ENCODE peak calls at places on chromosome 3, in ten cellular contexts. One of them, this sample, is unnamed.

GRCh38 chr3:126528800-126529541 is 5.0 kb downstream of the CHST13 start:
- DNase-seq in body of pancreas: peak; percentile 57
- DNase-seq in Peyer's patch: no peak
- DNase-seq in transverse colon: no peak
- DNase-seq in esophagus muscularis mucosa: no peak
- DNase-seq in A549: peak; percentile 48
- DNase-seq in stomach: no peak
- DNase-seq in adrenal gland: peak; percentile 81
- DNase-seq in spleen: peak; percentile 78
- DNase-seq in right lobe of liver: peak; percentile 90
- DNase-seq in this sample: no peak

GRCh38 chr3:24299236-24299635 is 195.4 kb downstream of the THRB start:
- DNase-seq in body of pancreas: no peak
- DNase-seq in Peyer's patch: no peak
- DNase-seq in transverse colon: no peak
- DNase-seq in esophagus muscularis mucosa: no peak
- DNase-seq in A549: no peak
- DNase-seq in stomach: no peak
- DNase-seq in adrenal gland: no peak
- DNase-seq in spleen: no peak
- DNase-seq in right lobe of liver: no peak
- DNase-seq in this sample: no peak

GRCh38 chr3:114205541-114205940 is 26.7 kb upstream of the DRD3 start:
- DNase-seq in body of pancreas: no peak
- DNase-seq in Peyer's patch: no peak
- DNase-seq in transverse colon: no peak
- DNase-seq in esophagus muscularis mucosa: no peak
- DNase-seq in A549: no peak
- DNase-seq in stomach: no peak
- DNase-seq in adrenal gland: no peak
- DNase-seq in spleen: no peak
- DNase-seq in right lobe of liver: no peak
- DNase-seq in this sample: no peak

GRCh38 chr3:41167722-41168497 is 31.4 kb upstream of the CTNNB1 start:
- DNase-seq in body of pancreas: no peak
- DNase-seq in Peyer's patch: no peak
- DNase-seq in transverse colon: no peak
- DNase-seq in esophagus muscularis mucosa: no peak
- DNase-seq in A549: no peak
- DNase-seq in stomach: no peak
- DNase-seq in adrenal gland: no peak
- DNase-seq in spleen: no peak
- DNase-seq in right lobe of liver: no peak
- DNase-seq in this sample: no peak

GRCh38 chr3:29141197-29141911 is 139.5 kb upstream of the RBMS3 start:
- DNase-seq in body of pancreas: no peak
- DNase-seq in Peyer's patch: no peak
- DNase-seq in transverse colon: no peak
- DNase-seq in esophagus muscularis mucosa: no peak
- DNase-seq in A549: no peak
- DNase-seq in stomach: no peak
- DNase-seq in adrenal gland: no peak
- DNase-seq in spleen: no peak
- DNase-seq in right lobe of liver: no peak
- DNase-seq in this sample: no peak

GRCh38 chr3:150920236-150920635 is 15.0 kb upstream of the MINDY4B start:
- DNase-seq in body of pancreas: no peak
- DNase-seq in Peyer's patch: no peak
- DNase-seq in transverse colon: no peak
- DNase-seq in esophagus muscularis mucosa: no peak
- DNase-seq in A549: no peak
- DNase-seq in stomach: no peak
- DNase-seq in adrenal gland: no peak
- DNase-seq in spleen: no peak
- DNase-seq in right lobe of liver: no peak
- DNase-seq in this sample: no peak

GRCh38 chr3:194030372-194030771 is 105.6 kb upstream of the HES1 start:
- DNase-seq in body of pancreas: peak; percentile 75
- DNase-seq in Peyer's patch: peak; percentile 68
- DNase-seq in transverse colon: no peak
- DNase-seq in esophagus muscularis mucosa: no peak
- DNase-seq in A549: no peak
- DNase-seq in stomach: peak; percentile 74
- DNase-seq in adrenal gland: no peak
- DNase-seq in spleen: no peak
- DNase-seq in right lobe of liver: peak; percentile 87
- DNase-seq in this sample: no peak

GRCh38 chr3:194042947-194043346 is 93.0 kb upstream of the HES1 start:
- DNase-seq in body of pancreas: no peak
- DNase-seq in Peyer's patch: no peak
- DNase-seq in transverse colon: no peak
- DNase-seq in esophagus muscularis mucosa: no peak
- DNase-seq in A549: peak; percentile 9
- DNase-seq in stomach: no peak
- DNase-seq in adrenal gland: peak; percentile 14
- DNase-seq in spleen: no peak
- DNase-seq in right lobe of liver: no peak
- DNase-seq in this sample: no peak

GRCh38 chr3:141894524-141895176 is 18.2 kb downstream of the ATP1B3 start:
- DNase-seq in body of pancreas: no peak
- DNase-seq in Peyer's patch: no peak
- DNase-seq in transverse colon: no peak
- DNase-seq in esophagus muscularis mucosa: no peak
- DNase-seq in A549: peak; percentile 56
- DNase-seq in stomach: no peak
- DNase-seq in adrenal gland: no peak
- DNase-seq in spleen: no peak
- DNase-seq in right lobe of liver: no peak
- DNase-seq in this sample: no peak

GRCh38 chr3:73060302-73060723 is 1.1 kb upstream of the EBLN2 start:
- DNase-seq in body of pancreas: no peak
- DNase-seq in Peyer's patch: no peak
- DNase-seq in transverse colon: no peak
- DNase-seq in esophagus muscularis mucosa: no peak
- DNase-seq in A549: no peak
- DNase-seq in stomach: no peak
- DNase-seq in adrenal gland: no peak
- DNase-seq in spleen: no peak
- DNase-seq in right lobe of liver: no peak
- DNase-seq in this sample: no peak

GRCh38 chr3:115760722-115761121 is 137.4 kb downstream of the GAP43 start:
- DNase-seq in body of pancreas: no peak
- DNase-seq in Peyer's patch: no peak
- DNase-seq in transverse colon: no peak
- DNase-seq in esophagus muscularis mucosa: no peak
- DNase-seq in A549: no peak
- DNase-seq in stomach: no peak
- DNase-seq in adrenal gland: no peak
- DNase-seq in spleen: no peak
- DNase-seq in right lobe of liver: no peak
- DNase-seq in this sample: no peak

GRCh38 chr3:100299031-100299430 is 35.5 kb upstream of the NIT2 start:
- DNase-seq in body of pancreas: no peak
- DNase-seq in Peyer's patch: no peak
- DNase-seq in transverse colon: no peak
- DNase-seq in esophagus muscularis mucosa: no peak
- DNase-seq in A549: no peak
- DNase-seq in stomach: no peak
- DNase-seq in adrenal gland: no peak
- DNase-seq in spleen: no peak
- DNase-seq in right lobe of liver: no peak
- DNase-seq in this sample: no peak

GRCh38 chr3:100880072-100880471 is 113.1 kb downstream of the ABI3BP start:
- DNase-seq in body of pancreas: no peak
- DNase-seq in Peyer's patch: no peak
- DNase-seq in transverse colon: no peak
- DNase-seq in esophagus muscularis mucosa: no peak
- DNase-seq in A549: no peak
- DNase-seq in stomach: no peak
- DNase-seq in adrenal gland: no peak
- DNase-seq in spleen: no peak
- DNase-seq in right lobe of liver: no peak
- DNase-seq in this sample: peak; percentile 22

GRCh38 chr3:136247855-136248254 is 2.3 kb upstream of the PCCB start:
- DNase-seq in body of pancreas: no peak
- DNase-seq in Peyer's patch: no peak
- DNase-seq in transverse colon: no peak
- DNase-seq in esophagus muscularis mucosa: no peak
- DNase-seq in A549: no peak
- DNase-seq in stomach: no peak
- DNase-seq in adrenal gland: no peak
- DNase-seq in spleen: no peak
- DNase-seq in right lobe of liver: peak; percentile 54
- DNase-seq in this sample: no peak

GRCh38 chr3:136249593-136250225 is 431 bp upstream of the PCCB start:
- DNase-seq in body of pancreas: peak; percentile 20
- DNase-seq in Peyer's patch: no peak
- DNase-seq in transverse colon: no peak
- DNase-seq in esophagus muscularis mucosa: no peak
- DNase-seq in A549: no peak
- DNase-seq in stomach: no peak
- DNase-seq in adrenal gland: no peak
- DNase-seq in spleen: no peak
- DNase-seq in right lobe of liver: no peak
- DNase-seq in this sample: no peak

GRCh38 chr3:136250226-136250861 is at the start of gene PCCB:
- DNase-seq in body of pancreas: peak; percentile 95
- DNase-seq in Peyer's patch: peak; percentile 98
- DNase-seq in transverse colon: peak; percentile 96
- DNase-seq in esophagus muscularis mucosa: peak; percentile 98
- DNase-seq in A549: peak; percentile 93
- DNase-seq in stomach: peak; percentile 96
- DNase-seq in adrenal gland: peak; percentile 97
- DNase-seq in spleen: peak; percentile 99
- DNase-seq in right lobe of liver: peak; percentile 98
- DNase-seq in this sample: peak; percentile 87

GRCh38 chr3:136247436-136247835 is 2.7 kb upstream of the PCCB start:
- DNase-seq in body of pancreas: no peak
- DNase-seq in Peyer's patch: no peak
- DNase-seq in transverse colon: no peak
- DNase-seq in esophagus muscularis mucosa: no peak
- DNase-seq in A549: no peak
- DNase-seq in stomach: no peak
- DNase-seq in adrenal gland: no peak
- DNase-seq in spleen: no peak
- DNase-seq in right lobe of liver: no peak
- DNase-seq in this sample: no peak

DNA sequence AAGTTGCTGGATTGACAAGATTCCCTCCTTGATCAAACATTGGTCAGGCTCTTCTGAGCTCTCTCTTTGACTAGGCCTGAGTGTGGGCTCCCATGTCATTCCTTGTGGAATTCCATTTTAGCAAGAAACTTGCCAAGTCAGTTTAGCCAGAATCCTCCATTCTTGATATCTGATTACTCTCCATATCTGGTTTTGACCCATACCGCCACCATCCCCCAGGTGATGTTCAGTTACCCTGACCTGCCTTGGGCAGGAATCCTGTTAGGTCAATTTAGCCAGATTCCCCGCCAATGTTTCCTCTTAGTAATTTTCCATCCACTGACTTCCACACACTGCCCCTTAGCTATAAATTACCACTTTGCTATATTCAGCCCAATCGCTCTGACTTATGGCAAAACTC is 1.0 kb upstream of the PCCB start:
- DNase-seq in body of pancreas: no peak
- DNase-seq in Peyer's patch: no peak
- DNase-seq in transverse colon: no peak
- DNase-seq in esophagus muscularis mucosa: no peak
- DNase-seq in A549: no peak
- DNase-seq in stomach: no peak
- DNase-seq in adrenal gland: no peak
- DNase-seq in spleen: no peak
- DNase-seq in right lobe of liver: no peak
- DNase-seq in this sample: no peak
- H3K4me3 ChIP-seq in body of pancreas: no peak overlapping the region
- H3K4me3 ChIP-seq in Peyer's patch: no peak overlapping the region
- H3K4me3 ChIP-seq in transverse colon: no peak overlapping the region
- H3K4me3 ChIP-seq in esophagus muscularis mucosa: no peak overlapping the region
- H3K4me3 ChIP-seq in A549: no peak overlapping the region
- H3K4me3 ChIP-seq in stomach: no peak overlapping the region
- H3K4me3 ChIP-seq in adrenal gland: no peak overlapping the region
- H3K4me3 ChIP-seq in spleen: no peak overlapping the region
- H3K4me3 ChIP-seq in right lobe of liver: no peak overlapping the region
- H3K4me3 ChIP-seq in this sample: no peak overlapping the region

DNA sequence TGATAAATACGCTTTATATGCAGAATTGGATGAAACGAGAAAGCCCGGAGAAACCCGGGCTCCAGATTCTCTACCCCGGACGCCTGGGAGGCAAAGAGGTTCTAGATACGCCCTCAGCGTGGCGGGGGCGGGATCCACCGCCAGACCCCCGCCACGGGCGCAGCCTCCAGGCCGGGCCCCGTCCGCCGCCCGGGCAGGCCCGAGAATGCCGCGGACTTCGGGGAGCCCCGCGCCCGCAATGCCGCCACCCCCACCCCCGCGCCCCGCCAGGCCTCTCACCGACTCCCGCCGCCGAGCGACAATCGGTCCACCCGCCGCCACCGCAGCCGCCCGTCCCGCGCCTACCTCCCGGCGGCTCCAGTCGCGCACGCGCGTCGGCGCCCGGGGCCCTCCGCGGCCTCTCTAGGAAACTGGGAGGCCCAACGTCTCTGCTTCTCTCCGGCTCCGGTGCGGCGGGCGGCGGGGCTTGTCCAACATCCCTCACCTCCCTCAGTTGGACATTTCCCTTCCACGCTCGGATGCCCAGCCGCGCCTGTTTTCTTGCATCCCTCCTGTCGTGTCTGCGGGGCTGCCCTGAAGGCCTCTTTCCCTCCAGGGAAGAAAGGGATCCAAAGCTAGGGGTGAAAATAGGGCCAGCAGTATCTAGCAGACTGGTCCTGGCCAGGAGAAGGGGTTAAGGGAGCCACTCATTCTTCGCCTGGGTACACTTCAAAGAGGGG is at the start of gene ZNF445:
- DNase-seq in body of pancreas: peak; percentile 79
- DNase-seq in Peyer's patch: peak; percentile 88
- DNase-seq in transverse colon: peak; percentile 82
- DNase-seq in esophagus muscularis mucosa: peak; percentile 93
- DNase-seq in A549: peak; percentile 80
- DNase-seq in stomach: peak; percentile 84
- DNase-seq in adrenal gland: peak; percentile 83
- DNase-seq in spleen: peak; percentile 96
- DNase-seq in right lobe of liver: peak; percentile 87
- DNase-seq in this sample: peak; percentile 94
- TF ChIP-seq POLR2A in body of pancreas: peak; percentile 36
- TF ChIP-seq POLR2A in Peyer's patch: no peak
- TF ChIP-seq POLR2A in transverse colon: no peak
- TF ChIP-seq POLR2A in esophagus muscularis mucosa: no peak
- TF ChIP-seq POLR2A in A549: peak; percentile 57
- TF ChIP-seq POLR2A in stomach: no peak
- TF ChIP-seq POLR2A in adrenal gland: no peak
- TF ChIP-seq POLR2A in spleen: no peak
- TF ChIP-seq POLR2A in right lobe of liver: peak; percentile 56
- TF ChIP-seq POLR2A in this sample: no peak

GRCh38 chr3:64761729-64762432 is 74.1 kb upstream of the ADAMTS9 start:
- DNase-seq in body of pancreas: no peak
- DNase-seq in Peyer's patch: no peak
- DNase-seq in transverse colon: no peak
- DNase-seq in esophagus muscularis mucosa: no peak
- DNase-seq in A549: no peak
- DNase-seq in stomach: no peak
- DNase-seq in adrenal gland: no peak
- DNase-seq in spleen: no peak
- DNase-seq in right lobe of liver: no peak
- DNase-seq in this sample: no peak
- H3K4me3 ChIP-seq in body of pancreas: no peak overlapping the region
- H3K4me3 ChIP-seq in Peyer's patch: no peak overlapping the region
- H3K4me3 ChIP-seq in transverse colon: no peak overlapping the region
- H3K4me3 ChIP-seq in esophagus muscularis mucosa: no peak overlapping the region
- H3K4me3 ChIP-seq in A549: no peak overlapping the region
- H3K4me3 ChIP-seq in stomach: no peak overlapping the region
- H3K4me3 ChIP-seq in adrenal gland: no peak overlapping the region
- H3K4me3 ChIP-seq in spleen: no peak overlapping the region
- H3K4me3 ChIP-seq in right lobe of liver: no peak overlapping the region
- H3K4me3 ChIP-seq in this sample: no peak overlapping the region

GRCh38 chr3:97857401-97857800 is 35.6 kb downstream of the CRYBG3 start:
- DNase-seq in body of pancreas: no peak
- DNase-seq in Peyer's patch: no peak
- DNase-seq in transverse colon: no peak
- DNase-seq in esophagus muscularis mucosa: no peak
- DNase-seq in A549: no peak
- DNase-seq in stomach: no peak
- DNase-seq in adrenal gland: no peak
- DNase-seq in spleen: no peak
- DNase-seq in right lobe of liver: no peak
- DNase-seq in this sample: no peak
- TF ChIP-seq POLR2A in body of pancreas: no peak
- TF ChIP-seq POLR2A in Peyer's patch: no peak
- TF ChIP-seq POLR2A in transverse colon: no peak
- TF ChIP-seq POLR2A in esophagus muscularis mucosa: no peak
- TF ChIP-seq POLR2A in A549: no peak
- TF ChIP-seq POLR2A in stomach: no peak
- TF ChIP-seq POLR2A in adrenal gland: no peak
- TF ChIP-seq POLR2A in spleen: no peak
- TF ChIP-seq POLR2A in right lobe of liver: no peak
- TF ChIP-seq POLR2A in this sample: no peak

This sample was measured in lower leg skin.